ENCODE peak calls at places on chromosomes 6 and 20, in five cellular contexts. K, O, L, F and Q are unnamed samples.

GRCh38 chr6:56388414-56388752 is 141.0 kb upstream of the COL21A1 start:
- DNase-seq in O (no peak), F (no peak), K (no peak), L (no peak), Q (no peak)

GRCh38 chr20:20130399-20130798 is 78.1 kb downstream of the CFAP61 start:
- DNase-seq in F (no peak), L (no peak), O (no peak), K (no peak), Q (no peak)

GRCh38 chr6:50816115-50816675 is 2.5 kb upstream of the TFAP2B start:
- DNase-seq in F (peak), O (peak), K (peak), L (peak), Q (no peak)

GRCh38 chr6:81105998-81106397 is 646.5 kb downstream of the TENT5A start:
- DNase-seq in O (no peak), L (no peak), F (no peak), K (no peak), Q (no peak)

GRCh38 chr6:35062676-35063574 is 78.2 kb downstream of the TCP11 start:
- DNase-seq in O (no peak), L (no peak), F (no peak), K (no peak), Q (no peak)

GRCh38 chr6:89356644-89357043 is 4.1 kb upstream of the UBE2J1 start:
- DNase-seq in F (no peak), K (no peak), L (no peak), O (no peak), Q (no peak)

GRCh38 chr20:57621426-57622200 is 1.4 kb upstream of the ZBP1 start:
- DNase-seq in K (no peak), F (no peak), O (no peak), L (no peak), Q (no peak)

GRCh38 chr6:99592900-99593299 is 13.7 kb upstream of the PRDM13 start:
- DNase-seq in O (no peak), L (no peak), F (no peak), K (no peak), Q (no peak)

GRCh38 chr6:75735491-75736186 is 13.4 kb upstream of the MYO6 start:
- DNase-seq in K (no peak), O (no peak), F (no peak), L (no peak), Q (no peak)

GRCh38 chr6:8219352-8219943 is 117.1 kb upstream of the EEF1E1 start:
- DNase-seq in K (peak), L (peak), F (peak), O (peak), Q (no peak)

GRCh38 chr6:139311826-139312225 is 20.0 kb upstream of the TXLNB start:
- DNase-seq in K (no peak), O (no peak), L (no peak), F (no peak), Q (no peak)
- H3K4me3 ChIP-seq in K (no peak), O (no peak), L (no peak), F (no peak), Q (no peak)

GRCh38 chr6:141463237-141463977 is 669.3 kb upstream of the GJE1 start:
- DNase-seq in L (no peak), F (no peak), O (no peak), K (no peak), Q (no peak)
- TF ChIP-seq EP300 in L (no peak), F (no peak), O (no peak), K (no peak), Q (no peak)

GRCh38 chr6:3405182-3405518 is 51.7 kb downstream of the SLC22A23 start:
- DNase-seq in F (no peak), O (no peak), K (no peak), L (no peak), Q (no peak)

GRCh38 chr6:3405679-3406078 is 51.2 kb downstream of the SLC22A23 start:
- DNase-seq in L (peak), F (no peak), O (no peak), K (no peak), Q (no peak)

GRCh38 chr6:3402310-3403243 is 54.3 kb downstream of the SLC22A23 start:
- DNase-seq in O (no peak), F (no peak), L (no peak), K (peak), Q (no peak)

GRCh38 chr6:3406362-3406809 is 50.5 kb downstream of the SLC22A23 start:
- DNase-seq in F (no peak), K (no peak), L (no peak), O (no peak), Q (no peak)

DNA sequence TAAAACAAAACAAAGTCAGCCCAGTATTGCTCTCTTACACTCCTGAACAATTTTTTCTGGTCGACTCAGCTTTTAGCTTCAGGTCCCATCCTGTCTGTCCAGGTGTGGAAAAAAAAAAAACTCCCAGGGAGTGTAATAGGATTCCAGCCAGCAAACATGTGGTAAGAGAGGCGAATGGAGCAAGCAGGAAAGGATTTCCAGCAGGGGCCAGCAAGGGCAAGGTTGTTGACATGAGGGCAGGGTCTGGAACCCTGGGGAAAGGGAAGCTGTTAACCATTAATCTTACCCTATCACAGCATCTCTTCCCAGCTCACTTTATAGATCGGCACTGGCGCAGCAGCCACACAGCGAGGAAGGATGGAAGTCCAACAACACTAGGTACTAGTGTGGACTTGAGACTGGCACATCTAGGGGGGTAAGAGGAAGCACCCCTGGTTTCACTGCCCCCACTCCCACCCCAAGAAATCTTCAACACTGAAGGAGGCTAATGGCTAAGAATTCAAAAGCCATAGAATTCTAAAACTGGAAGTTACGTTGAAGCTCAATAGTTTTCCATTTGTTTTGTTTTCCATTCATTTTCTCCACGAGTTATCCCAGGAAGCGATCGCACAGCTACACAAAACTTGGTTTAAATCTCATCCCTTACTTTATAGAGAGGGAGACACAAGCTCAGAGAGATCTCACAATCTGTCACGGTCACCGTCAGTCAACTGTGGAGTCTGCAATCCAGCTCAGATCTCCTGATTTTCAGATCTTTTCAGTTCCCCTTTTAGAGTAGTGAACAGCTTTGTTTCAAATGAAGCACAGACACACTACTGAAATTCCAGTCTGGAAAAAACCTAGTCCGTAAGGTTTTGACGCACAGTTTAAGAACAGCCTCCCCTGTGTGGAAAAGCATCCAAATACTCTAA is 53.4 kb downstream of the SLC22A23 start:
- DNase-seq in L (no peak), K (peak), F (peak), O (peak), Q (no peak)
- H3K27ac ChIP-seq in L (peak), K (peak), F (peak), O (no peak), Q (peak)

GRCh38 chr6:30618270-30618787 is 689 bp downstream of the MRPS18B start:
- DNase-seq in F (peak), K (peak), O (no peak), L (no peak), Q (no peak)
- H3K4me3 ChIP-seq in F (peak), K (peak), O (peak), L (peak), Q (peak)

DNA sequence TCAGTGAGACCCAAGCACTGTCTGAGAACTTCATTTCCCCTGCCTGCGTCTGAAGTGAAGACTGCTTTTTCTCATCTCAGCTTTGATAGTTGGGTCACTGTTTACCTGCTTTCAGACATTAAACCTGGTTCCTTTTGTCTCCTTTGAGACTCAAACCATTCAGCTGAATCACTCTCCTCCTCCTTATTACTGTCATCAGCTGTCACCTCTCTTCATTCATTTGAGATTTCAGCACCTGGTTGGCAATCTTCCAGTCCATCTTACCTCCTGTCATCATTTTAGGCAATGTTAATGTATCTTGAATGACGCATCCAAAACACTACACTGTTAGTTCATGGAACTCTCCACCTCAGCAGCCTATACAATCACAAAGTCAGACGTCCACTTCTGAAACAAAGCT is 34.3 kb upstream of the SOX4 start:
- DNase-seq in K (no peak), O (no peak), F (no peak), L (no peak), Q (no peak)
- TF ChIP-seq EP300 in K (no peak), O (no peak), F (no peak), L (no peak), Q (no peak)

DNA sequence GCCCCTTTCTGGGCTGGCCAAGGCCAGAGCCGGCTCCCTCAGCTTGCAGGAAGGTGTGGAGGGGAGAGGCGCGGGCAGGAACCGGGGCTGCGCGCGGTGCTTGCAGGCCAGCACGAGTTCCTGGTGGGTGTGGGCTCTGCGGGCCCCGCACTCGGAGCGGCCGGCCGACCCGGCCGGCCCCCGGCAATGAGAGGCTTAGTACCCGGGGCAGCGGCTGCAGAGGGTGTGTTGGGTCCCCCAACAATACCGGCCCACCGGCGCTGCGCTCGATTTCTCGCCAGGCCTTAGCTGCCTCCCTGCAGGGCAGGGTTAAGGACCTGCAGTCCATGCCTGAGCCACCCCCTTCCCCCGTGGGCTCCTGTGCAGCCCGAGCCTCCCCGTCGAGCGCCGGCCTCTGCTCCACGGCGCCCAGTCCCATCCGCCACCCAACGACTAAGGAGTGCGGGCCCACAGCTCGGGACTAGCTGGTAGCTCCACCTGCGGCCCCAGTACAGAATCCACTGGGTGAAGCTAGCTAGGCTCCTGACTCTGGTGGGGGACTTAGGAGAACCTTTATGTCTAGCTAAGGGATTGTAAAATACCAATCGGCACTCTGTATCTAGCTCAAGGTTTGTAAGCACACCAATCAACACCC is 167.6 kb upstream of the RREB1 start:
- DNase-seq in K (no peak), L (no peak), F (no peak), O (no peak), Q (no peak)
- H3K27ac ChIP-seq in K (no peak), L (no peak), F (no peak), O (no peak), Q (no peak)

GRCh38 chr20:44954198-44954597 is 6.0 kb downstream of the TOMM34 start:
- DNase-seq in K (no peak), O (no peak), L (no peak), F (no peak), Q (no peak)
- H3K4me3 ChIP-seq in K (no peak), O (no peak), L (no peak), F (no peak), Q (no peak)

DNA sequence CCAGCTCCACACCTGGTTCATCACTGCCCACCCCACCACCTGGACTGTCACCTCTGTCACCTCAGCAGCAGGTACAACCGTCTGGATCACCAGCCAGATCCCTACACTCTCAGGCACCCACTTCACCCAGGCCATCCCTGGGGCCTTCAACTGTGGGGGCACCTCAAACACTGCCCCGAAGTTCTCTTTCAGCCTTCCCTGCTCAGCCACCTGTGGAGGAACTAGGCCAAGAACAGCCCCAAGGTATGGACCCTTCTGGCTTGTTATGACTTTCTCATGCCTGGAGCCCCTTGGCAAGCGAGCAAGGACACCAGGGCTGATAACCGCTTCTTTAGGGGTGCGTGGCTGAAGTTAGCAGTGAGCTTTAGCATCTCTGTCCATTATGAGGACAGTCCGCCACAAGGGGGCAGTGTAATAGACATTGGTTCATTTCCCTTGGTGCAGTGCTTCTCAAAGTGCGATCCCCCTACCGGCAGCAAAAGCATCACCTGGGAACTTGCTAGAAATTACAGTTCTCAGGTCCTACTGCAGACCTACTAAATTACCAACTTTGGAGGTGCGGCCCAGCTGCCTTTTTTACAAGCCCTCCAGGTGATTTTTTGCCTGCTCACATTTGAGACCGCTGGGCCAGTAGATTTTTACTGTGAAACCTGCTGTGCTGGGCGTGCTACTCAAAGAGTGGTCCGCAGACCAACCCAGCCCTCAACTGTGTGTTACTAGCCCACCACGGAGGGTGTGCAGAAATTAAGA is 32.5 kb downstream of the PNPLA1 start:
- DNase-seq in O (peak), K (peak), F (peak), L (peak), Q (peak)
- TF ChIP-seq EP300 in O (no peak), K (no peak), F (no peak), L (peak), Q (no peak)

GRCh38 chr6:37099442-37099841 is 70.5 kb upstream of the PIM1 start:
- DNase-seq in L (no peak), K (no peak), F (no peak), O (no peak), Q (no peak)
- H3K27ac ChIP-seq in L (no peak), K (no peak), F (no peak), O (no peak), Q (peak)